ENCODE peak calls at places on chromosomes 4 and X, in four cellular contexts. D is MCF 10A, U is progenitor cell of endocrine pancreas, M is AG10803. E is an unnamed sample.

GRCh38 chr4:17504081-17504480 is 7.8 kb downstream of the QDPR start:
- DNase-seq in D (no peak), M (no peak), U (no peak), E (no peak)

GRCh38 chrX:144681501-144681900 is 565.8 kb upstream of the SPANXN1 start:
- DNase-seq in M (peak), U (no peak), D (peak), E (no peak)

GRCh38 chrX:104310084-104310483 is 55.4 kb upstream of the ESX1 start:
- DNase-seq in M (peak), D (peak), U (no peak), E (peak)

GRCh38 chr4:73193659-73194058 is 64.9 kb downstream of the ANKRD17 start:
- DNase-seq in U (no peak), M (no peak), D (peak), E (no peak)

GRCh38 chr4:124018383-124019317 is 622.1 kb downstream of the SPRY1 start:
- DNase-seq in D (no peak), U (no peak), M (peak), E (peak)

GRCh38 chr4:187685247-187685646 is 310.3 kb upstream of the ZFP42 start:
- DNase-seq in D (peak), M (no peak), U (no peak), E (peak)

GRCh38 chrX:78997870-78998558 is 52.8 kb downstream of the P2RY10 start:
- DNase-seq in U (no peak), M (no peak), D (no peak), E (no peak)

GRCh38 chr4:16508968-16509367 is 282.7 kb upstream of the TAPT1 start:
- DNase-seq in M (no peak), D (no peak), U (no peak), E (no peak)

GRCh38 chr4:140078366-140078765 is 75.6 kb downstream of the MAML3 start:
- DNase-seq in U (no peak), D (no peak), M (peak), E (no peak)

GRCh38 chr4:3787489-3788365 is 21.5 kb downstream of the ADRA2C start:
- DNase-seq in U (no peak), D (no peak), M (no peak), E (no peak)

GRCh38 chr4:182268966-182269365 is 25.8 kb downstream of the TENM3 start:
- DNase-seq in U (no peak), M (no peak), D (no peak), E (no peak)

GRCh38 chrX:110791206-110791605 is 4.4 kb downstream of the CHRDL1 start:
- DNase-seq in U (no peak), D (no peak), M (no peak), E (no peak)

GRCh38 chr4:174278467-174278866 is 5.0 kb downstream of the FBXO8 start:
- DNase-seq in D (no peak), U (no peak), M (no peak), E (peak)

GRCh38 chr4:179750374-179750773 is 2308.1 kb upstream of the AGA start:
- DNase-seq in D (no peak), M (no peak), U (no peak), E (peak)

GRCh38 chrX:110561036-110561435 is 202.4 kb downstream of the RTL9 start:
- DNase-seq in U (no peak), D (peak), M (peak), E (no peak)

GRCh38 chrX:13748486-13748885 is 13.9 kb downstream of the OFD1 start:
- DNase-seq in U (no peak), M (no peak), D (no peak), E (peak)

GRCh38 chr4:182931691-182932297 is 14.6 kb upstream of the DCTD start:
- DNase-seq in U (no peak), D (no peak), M (peak), E (no peak)

GRCh38 chr4:174538123-174538875 is 16.0 kb upstream of the HPGD start:
- DNase-seq in U (no peak), M (no peak), D (peak), E (no peak)

GRCh38 chr4:6619466-6620255 is 20.8 kb upstream of the MRFAP1 start:
- DNase-seq in M (no peak), U (no peak), D (no peak), E (no peak)

GRCh38 chr4:8821151-8821950 is 50.3 kb downstream of the HMX1 start:
- DNase-seq in U (peak), D (no peak), M (no peak), E (no peak)

GRCh38 chr4:5956285-5957021 is 61.8 kb downstream of the C4orf50 start:
- DNase-seq in U (peak), M (no peak), D (peak), E (no peak)

GRCh38 chrX:18985186-18985435 is 1.2 kb upstream of the PHKA2 start:
- DNase-seq in M (no peak), U (no peak), D (no peak), E (no peak)

GRCh38 chr4:158238574-158238973 is 28.3 kb downstream of the TMEM144 start:
- DNase-seq in D (no peak), M (no peak), U (no peak), E (no peak)

GRCh38 chr4:145248971-145249370 is 68.6 kb upstream of the OTUD4 start:
- DNase-seq in M (no peak), U (no peak), D (no peak), E (no peak)

GRCh38 chr4:42464550-42465124 is 67.3 kb downstream of the SHISA3 start:
- DNase-seq in M (no peak), D (no peak), U (no peak), E (no peak)

GRCh38 chr4:163767993-163768392 is 273.5 kb downstream of the TMA16 start:
- DNase-seq in M (no peak), D (no peak), U (no peak), E (no peak)

GRCh38 chr4:107721436-107722090 is 1.5 kb upstream of the PAPSS1 start:
- DNase-seq in U (no peak), M (no peak), D (no peak), E (no peak)

GRCh38 chr4:3407171-3407771 is 34.5 kb upstream of the HGFAC start:
- DNase-seq in D (no peak), U (no peak), M (no peak), E (no peak)

GRCh38 chrX:65878456-65878855 is 161.4 kb downstream of the VSIG4 start:
- DNase-seq in U (no peak), M (no peak), D (no peak), E (no peak)

GRCh38 chr4:73341454-73341853 is 62.6 kb upstream of the ALB start:
- DNase-seq in D (peak), M (peak), U (peak), E (peak)

GRCh38 chrX:74593593-74593992 is 20.8 kb downstream of the RLIM start:
- DNase-seq in U (no peak), M (peak), D (peak), E (no peak)

GRCh38 chr4:107997001-107997788 is 7.5 kb downstream of the HADH start:
- DNase-seq in M (peak), U (no peak), D (no peak), E (no peak)

GRCh38 chrX:40145001-40145631 is 47.4 kb upstream of the BCOR start:
- DNase-seq in M (peak), U (no peak), D (no peak), E (no peak)

GRCh38 chrX:338281-338835 is 19.8 kb upstream of the GTPBP6 start:
- DNase-seq in U (no peak), D (no peak), M (no peak), E (no peak)

GRCh38 chr4:150581611-150582010 is 340 bp upstream of the MAB21L2 start:
- DNase-seq in U (no peak), D (no peak), M (no peak), E (no peak)

GRCh38 chrX:115192244-115192700 is 3.1 kb downstream of the RBMXL3 start:
- DNase-seq in M (no peak), D (no peak), U (no peak), E (no peak)

GRCh38 chr4:151347891-151348290 is 22.5 kb upstream of the SH3D19 start:
- DNase-seq in D (no peak), M (no peak), U (no peak), E (no peak)

GRCh38 chr4:7985891-7986441 is 46.3 kb upstream of the AFAP1 start:
- DNase-seq in D (no peak), M (peak), U (no peak), E (no peak)

E was measured in RKO.